ENCODE peak calls at places on chromosome 14, in nine cellular contexts. N is esophagus squamous epithelium, K is neuronal stem cell, I is IMR-90, S is left ventricle myocardium inferior, W is tibial nerve, G is astrocyte of the cerebellum, R is psoas muscle, H is heart left ventricle. Q is an unnamed sample.

GRCh38 chr14:73283592-73284379 is 46.5 kb downstream of the PAPLN start:
- DNase-seq in N (no peak), K (peak; percentile 24), I (peak; percentile 42), G (peak; percentile 18), R (no peak), H (no peak), S (no peak), W (no peak), Q (no peak)

GRCh38 chr14:97441740-97442362 is 644.7 kb downstream of the VRK1 start:
- DNase-seq in I (no peak), R (no peak), G (no peak), N (no peak), H (no peak), W (no peak), S (no peak), K (no peak), Q (no peak)

GRCh38 chr14:58151264-58151700 is 731 bp downstream of the ARMH4 start:
- DNase-seq in W (no peak), H (no peak), N (no peak), K (no peak), S (no peak), I (no peak), G (no peak), R (no peak), Q (no peak)

GRCh38 chr14:29752221-29752923 is 175.3 kb downstream of the PRKD1 start:
- DNase-seq in G (no peak), N (no peak), K (no peak), R (no peak), H (no peak), I (no peak), W (no peak), S (no peak), Q (no peak)

GRCh38 chr14:79514700-79515099 is 696.6 kb downstream of the DIO2 start:
- DNase-seq in S (no peak), W (no peak), N (no peak), G (peak; percentile 12), H (no peak), R (no peak), I (peak; percentile 73), K (no peak), Q (peak; percentile 66)

GRCh38 chr14:101481557-101481956 is 79.7 kb upstream of the DIO3 start:
- DNase-seq in K (no peak), W (no peak), G (no peak), S (no peak), N (no peak), H (no peak), I (no peak), R (no peak), Q (no peak)

GRCh38 chr14:105591052-105591451 is 64.7 kb downstream of the TMEM121 start:
- DNase-seq in I (no peak), G (no peak), W (no peak), N (no peak), K (no peak), S (no peak), R (no peak), H (no peak), Q (no peak)

GRCh38 chr14:65184032-65184764 is 81.9 kb upstream of the MAX start:
- DNase-seq in K (no peak), H (no peak), S (no peak), W (no peak), I (peak; percentile 32), G (no peak), R (no peak), N (no peak), Q (no peak)

GRCh38 chr14:77026166-77026929 is 2.2 kb downstream of the IRF2BPL start:
- DNase-seq in G (no peak), W (no peak), R (peak; percentile 50), N (no peak), I (peak; percentile 51), S (peak; percentile 49), K (peak; percentile 30), H (peak; percentile 46), Q (no peak)

GRCh38 chr14:29037428-29037827 is 270.8 kb downstream of the FOXG1 start:
- DNase-seq in G (no peak), K (no peak), H (no peak), R (no peak), W (no peak), S (no peak), N (no peak), I (peak; percentile 79), Q (no peak)

GRCh38 chr14:29735459-29735858 is 192.2 kb downstream of the PRKD1 start:
- DNase-seq in H (no peak), G (no peak), I (no peak), K (no peak), W (peak; percentile 22), S (no peak), N (no peak), R (no peak), Q (no peak)

GRCh38 chr14:20675669-20676068 is 8.7 kb upstream of the RNASE4 start:
- DNase-seq in R (no peak), I (no peak), N (no peak), W (no peak), G (no peak), H (no peak), K (no peak), S (no peak), Q (no peak)

GRCh38 chr14:93083898-93084297 is 31.8 kb downstream of the ITPK1 start:
- DNase-seq in N (no peak), I (no peak), W (no peak), K (no peak), G (no peak), H (no peak), R (no peak), S (no peak), Q (no peak)

GRCh38 chr14:59454131-59454530 is 11.0 kb downstream of the GPR135 start:
- DNase-seq in N (no peak), H (peak; percentile 15), G (peak; percentile 85), R (no peak), I (peak; percentile 98), K (no peak), W (no peak), S (no peak), Q (peak; percentile 92)

GRCh38 chr14:64938972-64939816 is 3.4 kb downstream of the GPX2 start:
- DNase-seq in K (no peak), W (no peak), G (no peak), S (no peak), R (no peak), H (no peak), I (no peak), N (no peak), Q (no peak)

GRCh38 chr14:33435911-33436310 is 497.2 kb downstream of the NPAS3 start:
- DNase-seq in G (peak; percentile 49), I (peak; percentile 4), K (no peak), H (no peak), N (no peak), R (no peak), S (no peak), W (no peak), Q (peak; percentile 4)

DNA sequence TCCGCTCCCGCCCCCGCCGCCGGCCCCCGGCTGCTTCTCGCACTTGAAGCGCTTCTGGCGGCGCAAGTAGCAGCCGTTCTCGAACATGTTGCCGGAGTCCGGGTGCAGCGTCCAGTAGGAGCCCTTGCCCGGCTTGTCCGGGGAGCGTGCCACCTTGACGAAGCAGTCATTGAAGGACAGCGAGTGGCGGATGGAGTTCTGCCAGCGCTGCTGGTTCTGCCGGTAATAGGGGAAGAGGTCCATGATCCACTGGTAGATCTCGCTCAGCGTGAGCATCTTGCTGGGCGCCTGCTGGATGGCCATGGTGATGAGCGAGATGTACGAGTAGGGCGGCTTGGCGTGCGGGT is 3.1 kb downstream of the FOXA1 start:
- DNase-seq in W (no peak), K (no peak), S (no peak), R (no peak), H (no peak), G (no peak), N (no peak), I (no peak), Q (no peak)
- H3K4me3 ChIP-seq in W (no peak overlapping the region), K (no peak overlapping the region), S (no peak overlapping the region), R (no peak overlapping the region), H (no peak overlapping the region), G (no peak overlapping the region), N (peak overlapping the region; percentile 58), I (no peak overlapping the region), Q (no peak overlapping the region)

DNA sequence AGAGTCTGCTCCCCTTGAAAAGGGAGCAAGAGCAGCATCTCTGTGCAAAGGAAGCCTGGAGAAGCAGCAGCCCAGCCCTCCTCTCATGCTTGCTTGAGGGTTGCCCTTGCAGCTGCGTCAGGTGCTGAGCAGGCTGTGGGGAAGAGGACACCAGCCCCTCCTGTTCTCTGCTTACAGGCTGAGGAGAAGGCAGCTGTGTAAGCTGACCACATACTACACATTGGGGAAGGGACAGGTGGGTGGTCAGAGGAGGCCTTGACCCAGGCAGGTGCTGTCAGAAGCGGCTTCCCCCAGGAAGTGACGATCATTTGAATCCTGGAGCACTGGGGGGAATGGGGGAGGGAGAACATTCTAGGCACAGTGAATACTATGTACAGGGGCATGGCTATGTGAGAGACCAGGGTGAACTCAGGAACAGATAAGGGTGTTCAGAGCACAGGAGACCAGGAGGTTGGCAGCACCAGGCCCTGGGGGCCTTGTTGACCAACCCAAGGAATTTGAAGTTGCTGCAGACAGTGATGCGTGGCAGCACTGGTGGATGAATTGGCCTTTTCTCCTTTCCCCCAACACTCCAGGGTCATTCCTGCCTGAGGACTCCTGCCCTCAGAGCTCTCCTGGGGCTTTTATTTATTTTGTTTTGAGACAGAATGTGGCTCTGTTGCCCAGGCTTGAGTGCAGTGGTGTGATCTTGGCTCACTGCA is 2.7 kb upstream of the KLC1 start:
- DNase-seq in I (no peak), N (no peak), G (no peak), K (no peak), R (no peak), H (no peak), S (no peak), W (no peak), Q (no peak)
- H3K4me3 ChIP-seq in I (no peak overlapping the region), N (no peak overlapping the region), G (no peak overlapping the region), K (no peak overlapping the region), R (no peak overlapping the region), H (no peak overlapping the region), S (no peak overlapping the region), W (no peak overlapping the region), Q (no peak overlapping the region)

DNA sequence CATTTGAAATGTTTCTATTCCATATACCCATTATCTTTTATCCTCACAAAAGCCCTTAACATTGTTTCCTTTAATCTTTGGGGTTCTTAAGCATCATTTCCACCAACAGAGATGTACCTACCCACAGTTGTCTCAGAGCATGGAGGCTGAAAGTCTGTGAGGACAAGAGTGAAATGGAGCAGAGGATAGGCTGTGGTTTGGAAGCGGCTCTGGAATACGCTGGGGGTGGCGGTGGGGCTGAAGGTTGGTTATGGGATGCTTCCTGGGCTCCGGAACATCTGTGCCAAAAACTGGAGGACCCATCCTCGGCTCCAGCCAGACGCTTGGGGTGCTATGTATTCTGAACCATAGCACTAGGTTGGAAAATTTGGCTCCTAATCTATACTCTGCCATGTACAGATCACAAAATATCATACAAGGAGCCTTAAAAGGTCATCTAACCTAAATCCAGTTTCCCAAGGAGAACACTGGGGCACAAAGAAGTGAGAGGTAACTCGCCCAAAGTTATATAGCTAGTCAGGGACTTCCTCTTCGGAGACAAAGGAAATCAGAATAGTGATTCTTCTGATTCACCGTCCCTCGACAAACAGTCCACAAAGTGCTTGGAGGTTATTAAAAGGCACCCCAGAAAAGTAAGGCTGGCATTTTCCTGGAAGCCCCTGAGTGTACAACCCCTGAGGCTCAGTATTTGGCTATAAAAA is 2.5 kb downstream of the PPP1R3E start:
- DNase-seq in K (no peak), R (no peak), S (no peak), H (no peak), I (no peak), W (no peak), N (no peak), G (no peak), Q (no peak)
- H3K4me3 ChIP-seq in K (peak overlapping the region; percentile 61), R (peak overlapping the region; percentile 78), S (peak overlapping the region; percentile 86), H (peak overlapping the region; percentile 66), I (peak overlapping the region; percentile 74), W (peak overlapping the region; percentile 95), N (peak overlapping the region; percentile 61), G (peak overlapping the region; percentile 71), Q (peak overlapping the region; percentile 74)

GRCh38 chr14:55103005-55103640 is 25.9 kb upstream of the LGALS3 start:
- DNase-seq in S (peak; percentile 70), R (peak; percentile 78), N (peak; percentile 37), H (peak; percentile 68), W (peak; percentile 83), K (peak; percentile 31), G (peak; percentile 81), I (peak; percentile 95), Q (peak; percentile 76)
- H3K4me3 ChIP-seq in S (no peak overlapping the region), R (no peak overlapping the region), N (peak overlapping the region; percentile 19), H (no peak overlapping the region), W (no peak overlapping the region), K (peak overlapping the region; percentile 29), G (no peak overlapping the region), I (no peak overlapping the region), Q (peak overlapping the region; percentile 12)

Q was measured in AG04449.